ENCODE peak calls at places on chromosome 22, in five cellular contexts. R is fibroblast of pulmonary artery, S is right atrium auricular region, C is endodermal cell, N is ovary. L is an unnamed sample.

GRCh38 chr22:50311606-50312351 is 4.3 kb upstream of the PLXNB2 start:
- DNase-seq in C (no peak), S (no peak), R (no peak), N (no peak), L (no peak)

GRCh38 chr22:25072406-25072805 is 119.9 kb downstream of the KIAA1671 start:
- DNase-seq in S (no peak), C (no peak), R (no peak), N (no peak), L (no peak)

GRCh38 chr22:37566329-37566837 is 6.1 kb downstream of the CDC42EP1 start:
- DNase-seq in S (no peak), N (no peak), R (no peak), C (no peak), L (no peak)

GRCh38 chr22:48414662-48415061 is 1413.0 kb downstream of the BRD1 start:
- DNase-seq in C (peak; percentile 47), S (no peak), N (no peak), R (no peak), L (no peak)

GRCh38 chr22:49856766-49857618 is 3.3 kb downstream of the ZBED4 start:
- DNase-seq in R (no peak), N (no peak), C (no peak), S (no peak), L (no peak)

GRCh38 chr22:30308518-30309230 is 18.1 kb downstream of the TBC1D10A start:
- DNase-seq in N (no peak), C (no peak), S (no peak), R (no peak), L (peak; percentile 79)

GRCh38 chr22:19629720-19630419 is 84.4 kb upstream of the SEPTIN5 start:
- DNase-seq in R (peak; percentile 82), N (peak; percentile 74), S (peak; percentile 66), C (peak; percentile 96), L (peak; percentile 66)

GRCh38 chr22:48627966-48628365 is 1199.7 kb downstream of the BRD1 start:
- DNase-seq in S (no peak), C (no peak), R (no peak), N (no peak), L (no peak)

GRCh38 chr22:24925586-24926427 is 20.7 kb downstream of the LHFPL7 start:
- DNase-seq in C (peak; percentile 76), R (no peak), S (no peak), N (no peak), L (no peak)

GRCh38 chr22:30241576-30242371 is 4.8 kb downstream of the LIF start:
- DNase-seq in C (no peak), R (no peak), S (no peak), N (no peak), L (no peak)

GRCh38 chr22:29205598-29206371 is at the start of gene EMID1:
- DNase-seq in C (peak; percentile 85), S (no peak), N (peak; percentile 57), R (peak; percentile 16), L (peak; percentile 4)

GRCh38 chr22:26303475-26303874 is 125.6 kb upstream of the ASPHD2 start:
- DNase-seq in N (no peak), S (no peak), C (no peak), R (no peak), L (no peak)

GRCh38 chr22:28025333-28025732 is 106.3 kb upstream of the PITPNB start:
- DNase-seq in N (no peak), C (no peak), S (peak; percentile 32), R (no peak), L (no peak)

GRCh38 chr22:50202130-50202671 is 1.4 kb downstream of the SELENOO start:
- DNase-seq in S (no peak), C (no peak), R (no peak), N (no peak), L (no peak)

GRCh38 chr22:17370766-17371181 is 1.5 kb downstream of the CECR2 start:
- DNase-seq in R (no peak), S (no peak), C (no peak), N (no peak), L (no peak)

GRCh38 chr22:20058989-20059770 is 20.9 kb upstream of the DGCR8 start:
- DNase-seq in S (no peak), R (peak; percentile 14), C (no peak), N (no peak), L (no peak)

GRCh38 chr22:50626856-50627451 is 998 bp downstream of the ARSA start:
- DNase-seq in C (peak; percentile 43), S (no peak), R (no peak), N (no peak), L (no peak)

GRCh38 chr22:28911777-28912669 is 28.7 kb downstream of the ZNRF3 start:
- DNase-seq in N (peak; percentile 36), R (peak; percentile 46), S (no peak), C (no peak), L (peak; percentile 27)

GRCh38 chr22:39319284-39320170 is at the start of gene RPL3:
- DNase-seq in R (peak; percentile 99), N (peak; percentile 97), S (peak; percentile 98), C (peak; percentile 97), L (peak; percentile 99)
- TF ChIP-seq CTCF in R (peak; percentile 7), N (peak; percentile 33), S (no peak), C (no peak), L (no peak)

DNA sequence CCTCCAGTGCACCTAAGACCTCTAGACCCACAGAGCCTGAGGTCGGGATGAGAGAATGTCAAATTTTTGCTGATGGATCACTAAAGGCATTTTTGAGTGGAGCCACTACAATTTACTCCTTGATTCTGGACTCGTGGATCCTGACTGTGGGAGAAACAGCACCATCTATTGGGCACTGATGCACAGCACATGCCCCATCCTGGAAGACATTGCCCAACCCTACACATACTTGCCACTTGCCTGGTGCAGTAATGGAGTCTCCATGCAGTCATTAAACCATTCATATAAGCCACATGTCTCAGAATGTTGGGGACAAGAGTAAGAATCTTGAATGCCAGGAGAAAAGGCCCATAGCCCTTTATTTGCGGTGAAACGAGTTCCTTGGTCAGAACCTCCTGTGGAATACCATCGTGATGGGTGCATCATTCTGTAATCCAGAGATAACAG is 103.9 kb downstream of the GGTLC2 start:
- DNase-seq in C (peak; percentile 83), N (peak; percentile 62), R (peak; percentile 74), S (peak; percentile 72), L (peak; percentile 67)
- TF ChIP-seq CTCF in C (peak; percentile 75), N (peak; percentile 39), R (peak; percentile 95), S (peak; percentile 72), L (peak; percentile 83)

DNA sequence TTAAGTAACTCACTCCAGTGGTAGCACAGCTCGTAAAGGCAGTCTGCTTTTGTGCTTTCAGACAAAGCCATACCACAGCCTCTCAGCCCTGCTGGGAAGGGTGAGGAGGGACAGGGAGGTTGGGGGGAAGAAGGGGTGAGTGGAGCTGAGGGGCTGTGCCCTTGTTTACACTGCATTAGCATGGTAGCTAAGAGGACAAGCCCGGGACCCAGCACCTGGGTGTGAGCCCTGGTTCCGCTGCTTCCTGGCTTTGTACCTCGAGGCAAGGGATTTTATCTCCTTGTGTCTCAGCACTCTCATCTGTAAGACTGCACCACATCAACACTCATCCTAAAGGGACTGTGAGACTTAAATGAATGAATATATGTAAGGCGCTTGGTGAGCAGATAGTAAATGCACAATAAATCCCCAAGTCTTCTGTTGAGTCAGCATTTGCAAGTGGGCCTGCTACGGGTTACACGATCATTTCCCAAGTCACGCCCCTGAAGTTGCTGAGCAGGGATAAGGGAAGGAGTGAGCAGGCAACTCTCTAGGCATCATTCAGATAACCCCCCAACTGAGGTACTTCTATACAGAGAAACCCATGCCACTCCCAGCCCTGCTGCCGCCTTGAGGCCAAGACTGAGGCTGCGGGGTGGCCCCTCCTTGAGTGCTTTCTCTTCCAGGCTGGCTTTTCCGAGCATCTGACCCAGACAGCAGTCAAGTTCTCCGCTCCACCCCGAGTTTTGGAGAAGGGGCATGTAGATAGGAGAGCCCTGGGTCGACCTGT is 7.5 kb downstream of the RASD2 start:
- DNase-seq in S (no peak), R (no peak), N (no peak), C (peak; percentile 86), L (no peak)
- TF ChIP-seq CTCF in S (no peak), R (peak; percentile 25), N (no peak), C (peak; percentile 69), L (peak; percentile 15)

DNA sequence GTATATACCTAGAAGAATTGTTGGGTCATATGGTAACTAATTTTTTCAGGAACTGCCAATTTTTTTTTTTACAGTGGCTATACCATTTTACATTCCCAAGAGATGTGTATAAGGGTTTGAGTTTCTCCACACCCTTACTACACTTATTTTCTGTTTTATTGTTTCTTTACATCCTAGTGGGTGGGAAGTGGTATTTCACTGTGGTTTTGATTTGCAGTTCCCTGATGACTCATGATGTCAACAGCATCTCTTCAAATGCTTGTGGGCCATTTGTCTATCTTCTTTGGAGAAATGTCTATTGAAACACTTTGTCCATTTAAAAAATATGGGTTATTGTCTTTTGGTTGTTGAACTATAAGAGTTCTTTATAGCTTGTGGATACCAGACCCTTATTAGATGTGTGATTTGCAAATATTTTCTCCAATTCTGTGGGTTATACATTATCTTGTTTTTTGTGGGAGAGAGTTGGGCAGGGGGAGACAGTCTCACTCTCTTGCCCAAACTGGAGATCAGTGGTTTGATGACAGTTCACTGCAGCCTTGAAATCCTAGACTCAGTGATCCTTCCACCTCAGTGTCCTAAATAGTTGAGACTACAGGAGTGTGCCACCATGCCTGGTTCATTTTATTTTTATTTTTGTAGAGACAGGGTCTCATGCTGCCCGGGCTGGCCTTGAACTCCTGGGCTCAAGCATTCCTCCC is 30.3 kb upstream of the PISD start:
- DNase-seq in C (no peak), N (no peak), R (peak; percentile 57), S (no peak), L (peak; percentile 70)
- TF ChIP-seq CTCF in C (peak; percentile 28), N (no peak), R (no peak), S (no peak), L (no peak)

GRCh38 chr22:46634011-46634699 is 14.0 kb downstream of the GRAMD4 start:
- DNase-seq in N (no peak), S (no peak), R (no peak), C (no peak), L (no peak)

GRCh38 chr22:46637711-46638600 is 17.8 kb downstream of the GRAMD4 start:
- DNase-seq in C (no peak), S (no peak), R (no peak), N (no peak), L (no peak)

GRCh38 chr22:46633334-46633890 is 13.2 kb downstream of the GRAMD4 start:
- DNase-seq in N (no peak), S (no peak), C (no peak), R (no peak), L (no peak)

GRCh38 chr22:46636221-46637002 is 16.2 kb downstream of the GRAMD4 start:
- DNase-seq in R (no peak), C (peak; percentile 64), N (no peak), S (no peak), L (no peak)

GRCh38 chr22:46635756-46636155 is 15.6 kb downstream of the GRAMD4 start:
- DNase-seq in N (no peak), C (peak; percentile 79), R (no peak), S (no peak), L (no peak)
- TF ChIP-seq CTCF in N (no peak), C (peak; percentile 70), R (no peak), S (no peak), L (no peak)

DNA sequence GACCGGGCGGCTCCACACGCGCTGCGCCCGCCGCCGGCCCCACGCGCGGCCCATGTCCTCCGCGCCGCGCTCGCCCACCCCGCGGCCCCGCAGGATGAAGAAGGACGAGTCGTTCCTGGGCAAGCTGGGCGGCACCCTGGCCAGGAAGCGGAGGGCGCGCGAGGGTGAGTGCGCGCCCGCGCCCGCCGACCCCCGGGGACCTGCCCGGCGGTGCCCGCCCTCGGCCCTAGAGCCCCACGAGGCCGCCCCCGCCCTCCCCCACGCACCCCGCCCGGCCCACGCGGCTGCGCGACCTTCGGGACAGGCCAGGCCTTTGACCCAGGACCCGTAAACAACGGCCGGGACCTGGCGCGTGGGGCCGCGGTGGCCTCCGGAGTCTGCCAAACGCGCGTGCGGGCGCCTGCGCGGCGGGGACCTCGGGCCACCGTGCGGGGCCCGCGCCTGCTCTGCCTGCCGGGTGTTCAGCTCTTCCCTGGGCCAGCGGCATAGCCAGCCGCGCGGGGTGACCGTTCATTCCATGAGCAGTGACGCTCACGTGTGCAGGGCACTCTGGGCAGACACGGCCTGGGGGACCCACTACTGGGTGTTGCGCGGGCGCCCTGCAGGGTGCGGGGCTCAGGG is at the start of gene PARVB:
- DNase-seq in N (peak; percentile 28), C (peak; percentile 66), S (no peak), R (no peak), L (no peak)
- TF ChIP-seq CTCF in N (no peak), C (no peak), S (no peak), R (no peak), L (no peak)